ENCODE peak calls at places on chromosomes 3 and 15, in four cellular contexts. I, W, T and B are unnamed samples.

GRCh38 chr3:128068156-128068620 is 16.0 kb downstream of the SEC61A1 start:
- DNase-seq in I (peak), W (no peak), T (no peak), B (no peak)

GRCh38 chr3:64388886-64389285 is 163.6 kb upstream of the PRICKLE2 start:
- DNase-seq in W (no peak), T (peak), I (no peak), B (no peak)

GRCh38 chr3:141644931-141645330 is 93.2 kb upstream of the RNF7 start:
- DNase-seq in W (peak), T (peak), I (peak), B (no peak)

GRCh38 chr15:38373016-38373415 is 80.9 kb upstream of the FAM98B start:
- DNase-seq in T (no peak), I (no peak), W (no peak), B (no peak)

GRCh38 chr3:141851411-141851810 is 25.0 kb upstream of the ATP1B3 start:
- DNase-seq in W (no peak), I (no peak), T (no peak), B (no peak)

GRCh38 chr15:96335429-96335807 is 4.9 kb downstream of the NR2F2 start:
- DNase-seq in I (no peak), T (peak), W (no peak), B (no peak)

GRCh38 chr3:43870110-43870509 is 179.4 kb downstream of the ABHD5 start:
- DNase-seq in I (no peak), W (no peak), T (peak), B (no peak)

GRCh38 chr3:148911173-148911572 is 46.1 kb downstream of the CPA3 start:
- DNase-seq in I (peak), W (no peak), T (no peak), B (no peak)

GRCh38 chr3:86787091-86787490 is 203.9 kb downstream of the VGLL3 start:
- DNase-seq in I (no peak), T (peak), W (no peak), B (no peak)

GRCh38 chr3:49098429-49098828 is 4.6 kb upstream of the QRICH1 start:
- DNase-seq in T (no peak), W (no peak), I (no peak), B (no peak)

GRCh38 chr15:38972831-38973230 is 408.2 kb upstream of the RASGRP1 start:
- DNase-seq in I (no peak), T (peak), W (no peak), B (no peak)

GRCh38 chr3:47433796-47434195 is 41.9 kb downstream of the SCAP start:
- DNase-seq in I (no peak), W (no peak), T (no peak), B (no peak)

GRCh38 chr3:160980740-160981139 is 124.4 kb downstream of the B3GALNT1 start:
- DNase-seq in I (no peak), W (no peak), T (no peak), B (no peak)

GRCh38 chr3:184354121-184354728 is 7.2 kb downstream of the CLCN2 start:
- DNase-seq in W (peak), I (no peak), T (no peak), B (no peak)

GRCh38 chr3:178485756-178486155 is 50.5 kb upstream of the KCNMB2 start:
- DNase-seq in W (no peak), I (no peak), T (peak), B (peak)

GRCh38 chr3:72312339-72312738 is 527.4 kb upstream of the PROK2 start:
- DNase-seq in I (no peak), W (no peak), T (no peak), B (no peak)

GRCh38 chr3:71486831-71487230 is 96.7 kb downstream of the FOXP1 start:
- DNase-seq in W (no peak), I (no peak), T (no peak), B (no peak)

GRCh38 chr15:81085898-81086297 is 48.2 kb upstream of the CFAP161 start:
- DNase-seq in I (no peak), W (no peak), T (no peak), B (no peak)

DNA sequence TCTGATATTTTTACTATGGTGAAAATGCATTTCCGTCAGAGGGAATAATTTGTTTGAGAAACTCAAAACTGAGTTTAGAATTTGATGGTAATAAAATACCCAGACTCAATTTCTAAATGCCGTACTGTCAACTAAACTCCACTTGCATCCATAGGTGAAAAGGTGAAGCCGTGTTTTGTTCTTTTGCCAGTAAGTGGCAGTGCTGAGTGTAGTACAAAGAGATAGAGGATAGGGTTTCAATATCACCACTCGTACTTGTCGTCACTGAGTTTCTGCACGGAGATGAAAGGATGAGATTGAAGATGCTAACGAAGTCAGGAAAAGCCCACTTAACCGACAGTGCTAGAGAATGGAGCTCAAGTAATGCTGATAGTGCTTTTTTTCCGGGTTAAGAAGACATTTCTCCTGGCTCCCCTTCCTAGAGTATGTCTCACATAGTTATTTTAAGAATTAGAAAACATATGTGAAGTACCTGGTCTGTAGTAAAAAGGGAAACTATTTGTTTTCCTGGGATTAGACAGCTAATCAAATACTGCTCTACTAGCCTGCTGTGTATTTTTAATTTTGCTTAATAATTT is 345.1 kb downstream of the IL5RA start:
- DNase-seq in I (no peak), W (no peak), T (no peak), B (no peak)
- TF ChIP-seq CTCF in I (no peak), W (peak), T (no peak), B (no peak)

DNA sequence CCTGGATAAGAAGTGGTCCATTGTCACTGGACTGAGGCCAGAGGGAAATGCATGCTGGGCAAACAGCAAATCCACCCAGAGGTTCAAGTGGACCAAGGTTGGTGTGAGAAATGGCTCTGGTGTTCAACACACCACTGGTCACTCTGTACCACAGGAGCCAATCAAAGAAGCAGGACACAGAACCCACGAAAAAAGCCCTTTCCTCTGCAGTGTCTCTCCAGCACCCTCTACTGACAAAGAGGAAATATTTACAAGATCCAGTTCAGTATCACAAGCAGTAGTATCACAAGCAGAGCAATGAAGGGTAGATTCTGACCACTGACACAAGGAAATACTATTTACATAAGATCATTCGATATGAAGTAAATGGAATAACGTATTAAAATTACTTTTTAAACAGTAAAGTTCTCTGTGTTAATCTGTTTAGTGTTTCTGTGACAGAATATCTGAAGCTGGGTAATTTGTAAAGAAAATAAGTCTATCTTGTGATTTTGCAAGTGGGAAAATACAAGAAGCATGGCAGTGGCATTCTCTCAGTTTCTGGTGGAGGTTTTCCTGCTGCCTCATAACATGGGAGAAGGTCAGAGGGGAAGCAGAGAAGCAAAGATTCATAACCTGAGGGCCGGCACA is 390.7 kb downstream of the EFHB start:
- DNase-seq in W (no peak), T (no peak), I (peak), B (no peak)
- TF ChIP-seq CTCF in W (peak), T (peak), I (no peak), B (no peak)

GRCh38 chr15:69502470-69503045 is 49.9 kb downstream of the RPLP1 start:
- DNase-seq in W (no peak), T (no peak), I (no peak), B (no peak)
- TF ChIP-seq CTCF in W (peak), T (peak), I (no peak), B (no peak)

DNA sequence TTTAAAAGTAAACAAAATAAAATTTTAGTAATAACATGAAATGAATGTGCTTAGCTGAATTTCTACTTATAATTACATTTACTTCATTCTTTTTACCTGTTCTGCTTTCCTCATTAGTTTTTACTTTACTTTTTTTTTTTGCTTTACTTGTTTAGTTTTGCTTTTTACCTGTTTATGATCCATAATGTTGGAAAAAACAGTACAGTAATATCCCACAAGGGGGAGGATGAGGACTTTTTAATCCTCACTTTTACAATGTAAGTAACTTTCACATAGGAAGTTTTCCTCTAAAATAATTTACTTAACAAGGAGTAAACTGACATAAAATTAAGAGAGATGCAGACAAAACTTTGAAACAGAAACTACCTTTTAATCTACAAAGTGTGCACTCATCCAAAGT is 268.7 kb downstream of the TBC1D5 start:
- DNase-seq in W (no peak), T (no peak), I (no peak), B (no peak)
- TF ChIP-seq CTCF in W (no peak), T (no peak), I (peak), B (no peak)

GRCh38 chr15:59644757-59645156 is 12.6 kb downstream of the GTF2A2 start:
- DNase-seq in T (no peak), I (no peak), W (no peak), B (no peak)

GRCh38 chr15:59647085-59647484 is 10.2 kb downstream of the GTF2A2 start:
- DNase-seq in W (no peak), I (no peak), T (no peak), B (no peak)

GRCh38 chr15:59646271-59646670 is 11.0 kb downstream of the GTF2A2 start:
- DNase-seq in T (no peak), W (no peak), I (no peak), B (no peak)

GRCh38 chr15:59642351-59642750 is 15.0 kb downstream of the GTF2A2 start:
- DNase-seq in T (no peak), W (no peak), I (no peak), B (no peak)
- TF ChIP-seq CTCF in T (no peak), W (peak), I (peak), B (no peak)

GRCh38 chr15:75369897-75370581 is 1.6 kb upstream of the MAN2C1 start:
- DNase-seq in T (no peak), I (no peak), W (no peak), B (no peak)

GRCh38 chr15:75367406-75367912 is 948 bp downstream of the MAN2C1 start:
- DNase-seq in W (no peak), T (no peak), I (no peak), B (no peak)

GRCh38 chr15:75366163-75366562 is 2.2 kb downstream of the MAN2C1 start:
- DNase-seq in T (no peak), I (no peak), W (no peak), B (no peak)

GRCh38 chr15:75368689-75369239 is 357 bp upstream of the MAN2C1 start:
- DNase-seq in T (no peak), I (no peak), W (no peak), B (no peak)

GRCh38 chr15:75367913-75368688 is at the start of gene MAN2C1:
- DNase-seq in I (peak), T (peak), W (peak), B (peak)
- TF ChIP-seq CTCF in I (peak), T (peak), W (peak), B (peak)

DNA sequence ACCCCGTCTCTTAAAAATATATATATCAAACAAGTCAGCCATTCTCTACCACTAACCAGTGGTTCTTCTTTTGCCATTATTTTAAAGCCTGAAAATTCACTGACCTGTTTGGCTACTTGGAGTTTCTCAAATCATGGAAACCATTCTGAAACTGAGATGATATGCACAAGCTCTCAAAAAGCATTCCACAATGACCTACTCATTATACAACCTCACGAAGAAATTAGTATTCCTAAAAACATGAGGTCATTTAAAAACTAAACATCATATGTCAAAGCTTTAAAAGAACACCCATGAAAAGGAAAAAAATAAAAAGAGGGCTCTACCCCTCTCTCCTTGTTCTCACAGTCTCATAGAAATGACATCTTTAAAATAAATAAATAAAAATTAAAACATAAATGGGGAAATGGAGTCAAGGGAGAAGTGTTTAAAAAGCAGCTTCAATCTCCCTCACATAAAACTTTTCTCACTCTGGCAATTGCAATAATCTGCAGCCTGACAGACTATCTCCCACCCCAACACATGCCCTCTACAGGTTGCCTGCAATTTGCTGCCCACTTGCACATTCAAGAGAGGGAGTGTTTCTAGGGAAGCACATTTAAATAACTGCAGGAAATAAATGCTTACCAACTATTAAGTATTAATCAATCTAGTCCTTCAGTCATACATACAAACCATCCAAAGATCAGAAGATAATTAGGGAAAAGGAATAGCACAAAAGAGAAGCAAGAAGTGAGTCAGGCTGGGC is 73.3 kb downstream of the TRANK1 start:
- DNase-seq in I (no peak), W (no peak), T (no peak), B (no peak)
- TF ChIP-seq CTCF in I (no peak), W (no peak), T (peak), B (no peak)

GRCh38 chr3:98068824-98069223 is 18.1 kb upstream of the OR5AC2 start:
- DNase-seq in W (no peak), I (peak), T (no peak), B (no peak)
- TF ChIP-seq CTCF in W (peak), I (no peak), T (no peak), B (no peak)